ENCODE peak calls at places on chromosomes 12 and 14, in six cellular contexts. C is tibial nerve, R is left ventricle myocardium inferior, B is endothelial cell, H is fibroblast of mammary gland, F is AG10803. K is an unnamed sample.

GRCh38 chr12:132450391-132451171 is 39.4 kb upstream of the FBRSL1 start:
- DNase-seq in C (no peak), R (no peak), B (no peak), H (no peak), F (no peak), K (no peak)

GRCh38 chr14:79278798-79279644 is 932.3 kb downstream of the DIO2 start:
- DNase-seq in C (peak), R (peak), B (peak), H (peak), F (peak), K (no peak)

GRCh38 chr14:70281938-70282337 is 77.5 kb downstream of the COX16 start:
- DNase-seq in C (no peak), R (no peak), B (no peak), H (no peak), F (no peak), K (no peak)

GRCh38 chr14:105470812-105471771 is 3.5 kb upstream of the CRIP2 start:
- DNase-seq in C (no peak), R (peak), B (peak), H (no peak), F (no peak), K (peak)

GRCh38 chr12:105705235-105705634 is 374.7 kb downstream of the C12orf75 start:
- DNase-seq in C (no peak), R (no peak), B (no peak), H (no peak), F (no peak), K (no peak)

GRCh38 chr14:65745396-65746190 is 333.1 kb downstream of the FUT8 start:
- DNase-seq in C (no peak), R (no peak), B (no peak), H (no peak), F (no peak), K (no peak)

GRCh38 chr12:89016970-89017778 is 335.1 kb downstream of the DUSP6 start:
- DNase-seq in C (no peak), R (peak), B (peak), H (peak), F (peak), K (no peak)

GRCh38 chr14:100406505-100407131 is 83.5 kb downstream of the SLC25A47 start:
- DNase-seq in C (no peak), R (no peak), B (no peak), H (peak), F (peak), K (no peak)

GRCh38 chr14:21070083-21070609 is at the start of gene ARHGEF40:
- DNase-seq in C (peak), R (peak), B (peak), H (no peak), F (peak), K (peak)

GRCh38 chr12:109880049-109880931 is at the start of gene GLTP:
- DNase-seq in C (peak), R (peak), B (peak), H (peak), F (peak), K (peak)

GRCh38 chr14:82779301-82779700 is 1245.6 kb upstream of the SEL1L start:
- DNase-seq in C (no peak), R (no peak), B (no peak), H (no peak), F (no peak), K (no peak)

GRCh38 chr14:23237772-23238594 is at the start of gene RNF212B:
- DNase-seq in C (peak), R (peak), B (peak), H (peak), F (peak), K (peak)

GRCh38 chr12:115010324-115010995 is 326.5 kb upstream of the TBX3 start:
- DNase-seq in C (no peak), R (no peak), B (no peak), H (peak), F (no peak), K (no peak)

GRCh38 chr14:54785778-54786160 is 116.9 kb downstream of the GCH1 start:
- DNase-seq in C (no peak), R (no peak), B (no peak), H (no peak), F (no peak), K (no peak)

GRCh38 chr12:71447691-71448660 is 8.4 kb downstream of the LGR5 start:
- DNase-seq in C (no peak), R (no peak), B (no peak), H (no peak), F (peak), K (no peak)

GRCh38 chr12:18492372-18493025 is 231.2 kb downstream of the PIK3C2G start:
- DNase-seq in C (no peak), R (no peak), B (no peak), H (peak), F (peak), K (no peak)

GRCh38 chr12:52380271-52380694 is 5.2 kb downstream of the KRT84 start:
- DNase-seq in C (no peak), R (no peak), B (peak), H (peak), F (peak), K (no peak)

GRCh38 chr14:22974530-22975313 is 7.6 kb downstream of the AJUBA start:
- DNase-seq in C (no peak), R (no peak), B (no peak), H (no peak), F (no peak), K (no peak)

GRCh38 chr12:109770104-109770860 is 56.7 kb downstream of the FAM222A start:
- DNase-seq in C (no peak), R (no peak), B (no peak), H (no peak), F (no peak), K (no peak)

GRCh38 chr12:54378791-54379400 is 5.6 kb downstream of the ZNF385A start:
- DNase-seq in C (peak), R (peak), B (peak), H (no peak), F (no peak), K (no peak)

GRCh38 chr12:108568653-108569154 is 6.3 kb downstream of the ISCU start:
- DNase-seq in C (no peak), R (no peak), B (no peak), H (no peak), F (no peak), K (peak)

GRCh38 chr14:51651388-51652167 is at the start of gene FRMD6:
- DNase-seq in C (peak), R (peak), B (peak), H (peak), F (peak), K (peak)

GRCh38 chr14:67187826-67188225 is 1.4 kb upstream of the GARIN2 start:
- DNase-seq in C (no peak), R (no peak), B (no peak), H (peak), F (peak), K (no peak)

GRCh38 chr14:67285876-67286452 is 44.7 kb downstream of the PALS1 start:
- DNase-seq in C (no peak), R (no peak), B (no peak), H (peak), F (peak), K (no peak)

DNA sequence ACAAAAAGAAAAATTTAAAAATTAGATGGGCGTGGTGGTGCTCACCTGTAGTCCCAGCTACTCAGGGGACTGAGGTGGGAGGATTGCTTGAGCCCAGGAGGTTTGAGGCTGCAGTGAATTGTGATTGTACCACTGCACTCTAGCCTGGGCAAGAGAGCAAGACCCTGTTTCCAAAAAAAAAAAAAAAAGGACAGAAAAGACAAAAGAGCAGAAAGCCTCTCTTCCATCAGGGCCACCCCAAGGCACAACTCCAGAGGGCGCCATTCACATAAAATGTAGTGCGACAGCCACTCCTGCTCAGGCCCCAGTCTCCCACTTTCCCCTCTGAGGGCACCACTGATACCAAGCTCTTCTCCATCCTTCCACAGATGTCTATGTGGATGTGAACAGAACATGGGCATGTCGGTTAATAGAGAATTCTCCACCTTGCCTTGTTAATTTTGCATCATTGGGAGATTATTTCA is 41.8 kb downstream of the DGLUCY start:
- DNase-seq in C (no peak), R (no peak), B (no peak), H (no peak), F (no peak), K (no peak)
- TF ChIP-seq CTCF in C (no peak), R (no peak), B (no peak), H (no peak), F (no peak), K (no peak)

GRCh38 chr12:95963104-95963503 is 20.0 kb downstream of the AMDHD1 start:
- DNase-seq in C (no peak), R (no peak), B (no peak), H (no peak), F (no peak), K (no peak)
- TF ChIP-seq CTCF in C (no peak), R (no peak), B (no peak), H (no peak), F (peak), K (no peak)

DNA sequence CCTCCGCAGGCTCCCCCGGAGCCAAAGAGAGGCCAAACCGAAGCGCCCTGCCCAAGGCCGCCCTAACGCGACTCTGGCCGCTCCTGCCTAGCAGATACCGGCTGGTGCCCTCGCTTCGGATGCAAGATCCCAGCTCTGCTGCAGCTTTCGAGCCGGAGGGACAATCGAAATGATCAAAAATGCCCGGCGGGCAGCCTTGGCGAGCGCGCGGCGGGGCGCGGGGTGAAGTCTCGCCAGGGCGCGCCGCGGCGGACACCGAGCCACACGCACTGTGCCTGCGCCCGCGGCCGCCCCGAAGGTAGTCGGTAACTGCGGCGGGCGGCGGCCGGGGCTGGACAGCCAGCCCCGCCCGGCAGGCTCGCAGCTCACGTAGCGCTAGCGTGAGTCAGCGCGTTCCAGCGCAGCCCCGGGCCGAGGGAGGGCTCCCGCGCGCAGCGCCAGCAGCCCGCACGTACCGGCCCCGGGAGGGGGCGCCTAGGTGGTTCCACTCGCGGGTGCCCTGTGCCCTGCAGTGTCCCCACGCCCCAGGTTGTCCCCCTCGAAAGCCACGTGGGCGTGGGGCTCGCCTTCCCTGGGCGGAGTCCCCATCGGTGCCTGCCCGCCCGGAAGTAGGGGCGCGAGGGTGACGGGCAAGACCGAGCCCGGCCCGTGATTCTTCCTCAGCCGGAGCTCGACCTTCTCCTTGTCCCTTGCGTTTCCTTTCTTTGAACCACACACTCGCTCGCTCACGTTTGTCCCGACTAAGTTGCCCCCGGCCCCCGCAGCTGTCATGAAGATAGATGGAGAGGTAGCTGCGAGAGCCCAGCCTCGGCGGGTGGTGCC is 109.3 kb upstream of the EGLN3 start:
- DNase-seq in C (peak), R (peak), B (peak), H (peak), F (peak), K (peak)
- TF ChIP-seq CTCF in C (peak), R (peak), B (no peak), H (no peak), F (peak), K (no peak)

DNA sequence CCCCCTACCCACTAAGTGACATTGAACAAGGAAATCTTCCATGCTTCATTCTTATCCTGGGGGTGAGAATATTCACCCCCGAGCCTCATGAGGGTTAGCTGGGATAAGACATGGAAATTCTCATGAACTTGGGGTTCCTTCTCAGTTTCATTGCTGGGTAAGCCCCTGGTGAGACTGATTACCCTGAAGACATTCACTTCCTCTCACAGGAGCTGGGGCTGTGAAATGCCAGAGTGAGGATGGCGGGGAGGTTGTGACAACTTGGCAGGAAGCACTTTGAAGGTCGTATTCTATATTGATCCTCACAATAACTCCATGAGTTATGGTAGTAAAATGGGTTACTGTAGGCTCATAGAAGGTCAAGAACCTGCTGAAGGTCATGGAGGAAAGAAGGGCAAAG is 43.5 kb downstream of the ESRRB start:
- DNase-seq in C (no peak), R (no peak), B (no peak), H (no peak), F (no peak), K (no peak)
- TF ChIP-seq CTCF in C (no peak), R (no peak), B (no peak), H (no peak), F (no peak), K (no peak)

DNA sequence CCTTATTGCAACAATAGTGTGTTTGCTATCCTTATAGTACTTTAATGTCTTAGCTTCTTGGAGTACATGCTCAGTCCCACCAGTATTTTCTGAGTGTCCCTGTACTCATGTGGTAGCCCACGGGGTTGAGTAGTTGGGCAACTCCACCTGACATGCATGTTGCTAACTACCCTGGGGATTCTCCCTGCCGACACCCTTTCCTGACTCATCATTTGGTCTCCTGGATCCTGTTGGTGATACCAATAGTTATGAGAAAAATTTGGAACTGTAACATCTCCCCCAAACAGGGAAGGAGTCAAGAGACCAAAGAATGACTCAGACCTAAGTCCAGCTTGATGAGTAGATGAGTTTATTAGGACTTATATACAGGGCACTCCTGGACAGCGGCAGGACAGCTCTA is 101.6 kb downstream of the BRMS1L start:
- DNase-seq in C (no peak), R (no peak), B (no peak), H (peak), F (no peak), K (no peak)
- TF ChIP-seq CTCF in C (no peak), R (no peak), B (no peak), H (no peak), F (no peak), K (no peak)

GRCh38 chr14:60721331-60722162 is 2.6 kb downstream of the SIX4 start:
- DNase-seq in C (no peak), R (no peak), B (peak), H (peak), F (peak), K (peak)
- TF ChIP-seq CTCF in C (no peak), R (peak), B (no peak), H (no peak), F (peak), K (peak)

GRCh38 chr14:75672588-75673192 is 11.6 kb downstream of the TTLL5 start:
- DNase-seq in C (no peak), R (no peak), B (no peak), H (no peak), F (no peak), K (no peak)

GRCh38 chr14:75673345-75673744 is 12.3 kb downstream of the TTLL5 start:
- DNase-seq in C (no peak), R (no peak), B (no peak), H (no peak), F (no peak), K (no peak)

DNA sequence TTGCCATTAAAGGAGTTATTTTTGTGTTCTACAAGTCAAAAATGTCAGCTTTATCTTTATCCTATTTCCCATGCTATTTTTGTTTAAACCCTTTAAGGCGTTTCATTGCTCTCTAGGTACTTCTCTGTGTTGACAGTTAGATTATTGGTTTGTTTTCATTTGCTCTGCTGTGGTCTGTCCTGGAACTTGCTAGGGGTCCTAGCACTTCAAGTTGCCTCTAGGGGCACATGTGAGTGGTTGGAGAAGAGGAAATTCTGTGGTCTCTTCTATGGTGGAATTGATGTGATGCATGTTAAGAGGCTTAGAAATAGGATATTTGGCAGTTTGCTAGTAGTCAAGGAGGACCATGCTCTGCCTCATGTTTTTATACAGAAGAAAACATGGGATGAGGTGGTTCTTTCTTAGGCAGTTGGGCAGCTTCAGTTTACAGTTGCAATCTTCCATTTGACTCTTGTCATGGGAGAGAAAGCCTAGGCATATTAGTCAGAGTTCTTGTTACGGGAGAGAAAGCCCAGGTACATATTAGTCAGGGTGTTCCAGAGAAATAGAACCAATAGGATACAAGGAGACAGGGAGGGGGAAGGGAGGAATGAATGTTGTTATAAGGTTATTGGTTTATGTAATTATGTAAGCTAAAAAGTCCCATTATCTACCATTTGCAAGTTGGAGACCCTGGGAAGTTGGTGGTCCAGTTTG is 14.4 kb downstream of the TTLL5 start:
- DNase-seq in C (no peak), R (no peak), B (no peak), H (no peak), F (no peak), K (no peak)
- TF ChIP-seq CTCF in C (no peak), R (no peak), B (no peak), H (peak), F (no peak), K (no peak)